ENCODE peak calls at places on chromosomes 13 and 19, in seven cellular contexts. Z is IMR-90, H is tibial nerve, L is A549, V is K562, B is endothelial cell of umbilical vein, K is uterus. D is an unnamed sample.

GRCh38 chr13:60411464-60411863 is 14.4 kb downstream of the TDRD3 start:
- DNase-seq in Z (no peak), H (no peak), L (no peak), V (no peak), B (no peak), K (no peak), D (no peak)

GRCh38 chr19:41588497-41589209 is 12.7 kb downstream of the CEACAM21 start:
- DNase-seq in Z (peak), H (peak), L (peak), V (peak), B (peak), K (no peak), D (peak)

GRCh38 chr13:48158290-48158689 is 63.4 kb upstream of the MED4 start:
- DNase-seq in Z (no peak), H (no peak), L (no peak), V (no peak), B (no peak), K (no peak), D (no peak)

GRCh38 chr13:98577823-98578285 is 947 bp upstream of the STK24 start:
- DNase-seq in Z (no peak), H (no peak), L (no peak), V (no peak), B (no peak), K (no peak), D (no peak)

GRCh38 chr13:26024558-26024957 is 27.3 kb downstream of the SHISA2 start:
- DNase-seq in Z (no peak), H (no peak), L (no peak), V (no peak), B (peak), K (no peak), D (no peak)

GRCh38 chr13:28093871-28094270 is 6.5 kb downstream of the FLT3 start:
- DNase-seq in Z (no peak), H (no peak), L (no peak), V (no peak), B (no peak), K (no peak), D (no peak)

GRCh38 chr19:19134687-19135158 is 3.6 kb downstream of the TMEM161A start:
- DNase-seq in Z (no peak), H (no peak), L (no peak), V (peak), B (no peak), K (no peak), D (no peak)

GRCh38 chr19:35357867-35358573 is at the start of gene FFAR3:
- DNase-seq in Z (peak), H (peak), L (no peak), V (no peak), B (no peak), K (no peak), D (no peak)

GRCh38 chr13:37889102-37889501 is 19.5 kb upstream of the TRPC4 start:
- DNase-seq in Z (peak), H (no peak), L (no peak), V (no peak), B (no peak), K (no peak), D (no peak)

GRCh38 chr19:33988601-33989000 is 183.7 kb upstream of the LSM14A start:
- DNase-seq in Z (peak), H (no peak), L (no peak), V (no peak), B (no peak), K (no peak), D (no peak)

GRCh38 chr19:27909185-27909840 is 1303.6 kb downstream of the UQCRFS1 start:
- DNase-seq in Z (no peak), H (no peak), L (no peak), V (no peak), B (no peak), K (no peak), D (no peak)

GRCh38 chr19:16326401-16327130 is 1.9 kb downstream of the KLF2 start:
- DNase-seq in Z (no peak), H (no peak), L (no peak), V (no peak), B (peak), K (no peak), D (no peak)

GRCh38 chr13:102825921-102826706 is 19.7 kb upstream of the ERCC5 start:
- DNase-seq in Z (peak), H (no peak), L (no peak), V (no peak), B (peak), K (no peak), D (peak)

GRCh38 chr19:16659464-16659831 is 496 bp downstream of the SMIM7 start:
- DNase-seq in Z (no peak), H (no peak), L (no peak), V (no peak), B (no peak), K (no peak), D (no peak)

GRCh38 chr13:113112893-113113845 is 7.6 kb downstream of the F7 start:
- DNase-seq in Z (no peak), H (no peak), L (no peak), V (no peak), B (no peak), K (peak), D (no peak)

GRCh38 chr19:11435833-11436313 is 438 bp downstream of the PRKCSH start:
- DNase-seq in Z (peak), H (no peak), L (no peak), V (peak), B (no peak), K (no peak), D (no peak)

GRCh38 chr19:33641956-33642498 is 20.3 kb downstream of the CHST8 start:
- DNase-seq in Z (no peak), H (no peak), L (no peak), V (no peak), B (no peak), K (no peak), D (no peak)

GRCh38 chr13:91078093-91078679 is 269.3 kb upstream of the MIR17HG start:
- DNase-seq in Z (no peak), H (no peak), L (peak), V (no peak), B (peak), K (no peak), D (no peak)

GRCh38 chr19:13850910-13851753 is 25.8 kb upstream of the NANOS3 start:
- DNase-seq in Z (peak), H (peak), L (no peak), V (peak), B (peak), K (peak), D (peak)

GRCh38 chr19:16394681-16395375 is 70.2 kb downstream of the KLF2 start:
- DNase-seq in Z (peak), H (no peak), L (no peak), V (no peak), B (no peak), K (peak), D (no peak)

GRCh38 chr19:11578342-11579142 is 1.1 kb upstream of the ACP5 start:
- DNase-seq in Z (no peak), H (peak), L (no peak), V (peak), B (peak), K (peak), D (no peak)

GRCh38 chr13:113607056-113607455 is 22.5 kb downstream of the TFDP1 start:
- DNase-seq in Z (no peak), H (no peak), L (no peak), V (no peak), B (no peak), K (no peak), D (no peak)

GRCh38 chr13:39942901-39943273 is 287.4 kb downstream of the COG6 start:
- DNase-seq in Z (peak), H (peak), L (peak), V (peak), B (peak), K (peak), D (peak)

GRCh38 chr13:51919531-51919930 is 57.8 kb downstream of the CCDC70 start:
- DNase-seq in Z (no peak), H (no peak), L (no peak), V (no peak), B (no peak), K (no peak), D (no peak)

GRCh38 chr13:19927117-19927734 is 31.3 kb upstream of the ZMYM2 start:
- DNase-seq in Z (peak), H (peak), L (peak), V (no peak), B (peak), K (no peak), D (no peak)

GRCh38 chr13:73338389-73338788 is 279.6 kb downstream of the KLF5 start:
- DNase-seq in Z (no peak), H (no peak), L (no peak), V (no peak), B (no peak), K (no peak), D (no peak)

GRCh38 chr19:33110201-33110910 is 21.6 kb upstream of the WDR88 start:
- DNase-seq in Z (peak), H (no peak), L (no peak), V (no peak), B (peak), K (no peak), D (peak)

GRCh38 chr19:50333737-50334617 is 4.8 kb upstream of the KCNC3 start:
- DNase-seq in Z (no peak), H (peak), L (peak), V (peak), B (no peak), K (peak), D (peak)

GRCh38 chr13:66992183-66992582 is 238.0 kb downstream of the PCDH9 start:
- DNase-seq in Z (peak), H (no peak), L (no peak), V (no peak), B (peak), K (no peak), D (no peak)

GRCh38 chr19:53192771-53193533 is at the start of gene ZNF665:
- DNase-seq in Z (peak), H (peak), L (no peak), V (peak), B (peak), K (peak), D (peak)

GRCh38 chr13:20616059-20616797 is 49.3 kb downstream of the IFT88 start:
- DNase-seq in Z (peak), H (no peak), L (no peak), V (no peak), B (peak), K (no peak), D (peak)

GRCh38 chr13:32001392-32001768 is 30.2 kb upstream of the FRY start:
- DNase-seq in Z (peak), H (no peak), L (peak), V (peak), B (peak), K (no peak), D (peak)

GRCh38 chr19:50979758-50980157 is 4.0 kb downstream of the KLK7 start:
- DNase-seq in Z (no peak), H (no peak), L (no peak), V (no peak), B (no peak), K (no peak), D (no peak)

GRCh38 chr19:33404916-33405315 is 31.4 kb downstream of the CEBPG start:
- DNase-seq in Z (no peak), H (no peak), L (no peak), V (no peak), B (no peak), K (no peak), D (no peak)

GRCh38 chr13:108495686-108496363 is 133.6 kb upstream of the MYO16 start:
- DNase-seq in Z (no peak), H (no peak), L (no peak), V (no peak), B (no peak), K (no peak), D (no peak)

DNA sequence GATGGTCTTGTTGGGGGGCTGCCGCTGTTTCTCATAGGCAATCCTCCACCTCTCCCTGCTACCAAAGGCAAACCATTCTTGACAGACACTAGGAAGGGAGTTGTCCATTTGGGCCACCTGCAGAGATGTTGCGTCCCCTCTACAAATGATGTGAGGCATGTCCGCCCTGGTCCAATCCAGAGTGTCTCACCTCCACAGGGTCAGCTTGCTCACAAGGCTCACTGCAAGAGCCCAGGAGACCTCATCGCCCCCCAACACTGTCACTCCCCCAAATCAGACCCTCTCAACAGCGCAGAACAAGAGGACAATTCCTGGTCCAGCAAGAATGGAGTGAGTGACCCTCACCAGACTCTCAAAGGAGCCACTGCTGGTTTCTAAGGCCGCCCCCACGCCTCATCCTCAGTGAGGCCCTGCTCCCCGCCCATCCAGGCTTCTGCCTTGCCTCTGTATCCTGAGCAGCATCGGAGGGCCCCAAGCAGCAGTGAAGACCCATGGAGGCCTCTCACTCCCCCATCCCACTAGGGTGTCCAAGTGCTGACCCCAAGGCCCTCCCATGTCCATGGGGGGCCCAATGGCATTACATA is 6.5 kb downstream of the HNRNPL start:
- DNase-seq in Z (no peak), H (no peak), L (peak), V (peak), B (no peak), K (no peak), D (no peak)
- TF ChIP-seq POLR2A in Z (no peak), H (no peak), L (no peak), V (no peak), B (no peak), K (no peak), D (no peak)

GRCh38 chr19:2578391-2578826 is 102.5 kb downstream of the GADD45B start:
- DNase-seq in Z (peak), H (no peak), L (peak), V (no peak), B (peak), K (no peak), D (peak)

GRCh38 chr19:2577722-2578335 is 101.9 kb downstream of the GADD45B start:
- DNase-seq in Z (no peak), H (no peak), L (no peak), V (no peak), B (no peak), K (peak), D (no peak)

GRCh38 chr19:2579678-2580280 is 103.9 kb downstream of the GADD45B start:
- DNase-seq in Z (no peak), H (no peak), L (no peak), V (no peak), B (no peak), K (no peak), D (no peak)

GRCh38 chr19:2575734-2576481 is 100.0 kb downstream of the GADD45B start:
- DNase-seq in Z (peak), H (peak), L (no peak), V (no peak), B (no peak), K (peak), D (no peak)

DNA sequence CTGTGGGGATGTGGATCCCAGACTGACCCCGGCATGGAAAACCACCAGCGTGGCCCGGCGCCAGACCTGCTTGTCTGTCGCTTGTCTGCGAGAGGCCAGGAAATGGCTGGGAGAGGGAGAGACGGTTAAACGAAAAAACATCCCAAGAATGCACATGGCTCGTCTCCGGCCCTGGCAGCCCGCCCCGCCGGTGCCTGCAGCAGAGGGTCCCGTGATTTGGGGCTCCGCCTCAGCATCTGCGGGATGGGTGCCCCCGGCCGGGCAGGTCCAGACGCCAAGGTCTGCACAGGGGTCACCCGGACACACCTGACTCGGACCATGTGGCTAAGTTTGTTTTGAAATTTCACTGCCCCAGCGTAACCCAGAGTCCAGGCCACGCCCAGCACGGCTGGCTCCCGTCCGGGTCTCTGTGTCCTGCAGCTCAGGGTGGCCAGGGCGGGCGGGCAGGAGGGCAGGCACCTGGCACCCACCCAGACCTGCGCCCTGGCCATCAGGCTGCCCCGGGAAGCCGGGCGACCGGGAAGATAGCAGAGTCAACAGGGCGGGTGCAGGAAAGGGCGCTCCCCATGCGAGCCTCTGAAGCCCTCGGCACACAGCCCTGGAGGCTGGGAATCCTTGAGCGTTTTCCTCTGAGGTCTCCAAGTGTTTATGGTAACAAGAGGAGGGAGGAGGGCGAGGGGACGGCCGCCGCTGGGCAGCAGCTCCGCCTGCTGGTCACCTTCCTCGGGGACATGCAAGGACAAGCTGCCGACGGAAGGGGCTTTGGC is 103.2 kb downstream of the GADD45B start:
- DNase-seq in Z (peak), H (peak), L (peak), V (peak), B (peak), K (peak), D (peak)
- TF ChIP-seq POLR2A in Z (peak), H (no peak), L (no peak), V (no peak), B (no peak), K (peak), D (peak)

GRCh38 chr19:37466277-37466797 is 907 bp downstream of the ZNF569 start:
- DNase-seq in Z (no peak), H (no peak), L (no peak), V (no peak), B (no peak), K (no peak), D (no peak)

GRCh38 chr19:37470216-37470615 is 1.1 kb downstream of the ZNF570 start:
- DNase-seq in Z (no peak), H (no peak), L (no peak), V (no peak), B (no peak), K (no peak), D (no peak)

GRCh38 chr19:37467608-37468090 is 405 bp upstream of the ZNF569 start:
- DNase-seq in Z (no peak), H (no peak), L (no peak), V (no peak), B (no peak), K (no peak), D (no peak)

GRCh38 chr19:37466798-37467607 is at the start of gene ZNF569:
- DNase-seq in Z (peak), H (peak), L (peak), V (peak), B (peak), K (peak), D (peak)

GRCh38 chr19:37468961-37469777 is at the start of gene ZNF570:
- DNase-seq in Z (peak), H (peak), L (peak), V (peak), B (peak), K (peak), D (no peak)
- TF ChIP-seq POLR2A in Z (peak), H (no peak), L (peak), V (no peak), B (peak), K (peak), D (no peak)

GRCh38 chr19:45792482-45793177 is at the start of gene DMWD:
- DNase-seq in Z (peak), H (peak), L (peak), V (peak), B (peak), K (peak), D (peak)
- TF ChIP-seq POLR2A in Z (peak), H (peak), L (peak), V (peak), B (peak), K (peak), D (peak)

DNA sequence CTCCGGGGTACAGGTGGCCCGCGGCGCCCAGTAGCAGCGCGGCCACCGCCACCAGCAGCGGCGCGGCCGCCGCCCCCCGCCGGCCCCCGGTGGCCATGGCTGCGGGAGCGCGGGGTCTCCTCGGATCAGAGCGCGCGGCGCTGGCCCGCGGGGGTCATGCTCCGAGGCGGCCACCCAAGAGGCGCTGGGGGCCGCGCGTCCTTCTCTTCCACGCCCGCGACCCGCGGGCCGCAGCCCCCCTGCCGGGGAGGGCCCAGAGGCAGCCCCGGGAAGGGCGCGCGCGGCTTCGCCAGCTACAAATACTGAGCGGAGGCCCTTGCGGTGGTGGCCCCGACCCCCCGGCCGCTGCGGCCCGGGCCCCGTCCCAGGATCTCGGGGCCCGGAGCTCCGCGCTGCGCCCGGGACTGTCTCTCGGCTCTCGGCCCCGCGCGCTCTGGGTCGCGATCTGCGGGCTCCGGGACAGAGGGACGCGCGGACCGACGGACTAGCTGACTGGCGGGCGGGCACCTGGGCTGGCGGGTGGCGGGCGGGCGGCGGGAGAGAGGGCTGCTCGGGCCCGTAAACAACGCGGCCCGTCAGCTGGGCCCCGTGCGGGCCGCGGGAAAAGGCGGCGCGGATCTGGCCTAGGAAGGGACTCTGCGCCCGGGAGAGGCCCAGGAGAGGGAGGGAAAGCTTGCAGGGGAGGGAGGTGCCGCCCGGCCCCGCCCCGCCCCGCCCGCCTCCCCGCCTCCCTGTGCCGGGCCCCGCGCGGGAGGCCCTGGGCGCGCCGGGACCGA is at the start of gene INSR:
- DNase-seq in Z (peak), H (peak), L (peak), V (peak), B (peak), K (peak), D (peak)
- TF ChIP-seq POLR2A in Z (no peak), H (peak), L (peak), V (no peak), B (no peak), K (peak), D (peak)

GRCh38 chr19:5654931-5655330 is 25.4 kb downstream of the MICOS13 start:
- DNase-seq in Z (no peak), H (no peak), L (no peak), V (no peak), B (no peak), K (no peak), D (no peak)
- TF ChIP-seq POLR2A in Z (no peak), H (no peak), L (no peak), V (no peak), B (no peak), K (no peak), D (no peak)

D was measured in H54.